ENCODE peak calls at places on chromosomes 3 and 15, in six cellular contexts. P, G, Q, Y, U and V are unnamed samples.

GRCh38 chr3:95738045-95738444 is 1076.3 kb upstream of the EPHA6 start:
- DNase-seq in P (no peak), U (no peak), G (no peak), Y (no peak), Q (no peak), V (no peak)

GRCh38 chr3:192188218-192188835 is 539.0 kb downstream of the FGF12 start:
- DNase-seq in G (peak), U (peak), P (peak), Q (peak), Y (no peak), V (peak)

GRCh38 chr3:71725279-71725991 is at the start of gene EIF4E3:
- DNase-seq in P (no peak), Q (peak), Y (no peak), U (peak), G (no peak), V (no peak)

GRCh38 chr3:78434801-78435200 is 1333.0 kb downstream of the ROBO1 start:
- DNase-seq in G (no peak), Q (no peak), P (no peak), Y (no peak), U (no peak), V (no peak)

GRCh38 chr3:50441818-50442217 is 61.6 kb downstream of the CACNA2D2 start:
- DNase-seq in P (no peak), U (no peak), G (no peak), Q (no peak), Y (no peak), V (no peak)

GRCh38 chr3:23810342-23811116 is 4.8 kb downstream of the UBE2E1 start:
- DNase-seq in Q (peak), P (no peak), G (peak), U (peak), Y (no peak), V (no peak)

GRCh38 chr3:176799675-176800074 is 397.6 kb downstream of the TBL1XR1 start:
- DNase-seq in P (no peak), Q (no peak), U (no peak), G (no peak), Y (no peak), V (no peak)

GRCh38 chr3:111610612-111611054 is 15.5 kb upstream of the ZBED2 start:
- DNase-seq in Q (no peak), U (no peak), G (no peak), Y (no peak), P (peak), V (no peak)

GRCh38 chr3:17730318-17730967 is 12.0 kb downstream of the TBC1D5 start:
- DNase-seq in Q (peak), Y (no peak), P (peak), G (peak), U (no peak), V (no peak)

GRCh38 chr15:68183886-68184285 is 21.2 kb downstream of the CALML4 start:
- DNase-seq in Q (no peak), U (no peak), G (no peak), P (no peak), Y (no peak), V (no peak)

GRCh38 chr3:114179575-114179974 is 723 bp upstream of the DRD3 start:
- DNase-seq in Q (no peak), Y (no peak), U (no peak), G (peak), P (peak), V (peak)
- TF ChIP-seq SIN3A in Q (no peak), Y (no peak), U (no peak), G (no peak), P (no peak), V (no peak)

GRCh38 chr3:40129981-40130380 is 179.5 kb upstream of the EIF1B start:
- DNase-seq in Y (no peak), Q (no peak), U (no peak), P (no peak), G (no peak), V (no peak)
- TF ChIP-seq CTCF in Y (no peak), Q (no peak), U (no peak), P (no peak), G (no peak), V (no peak)

GRCh38 chr3:128767351-128767750 is 41.4 kb downstream of the RAB7A start:
- DNase-seq in U (no peak), G (no peak), P (no peak), Y (no peak), Q (no peak), V (no peak)

GRCh38 chr3:128764863-128765262 is 38.9 kb downstream of the RAB7A start:
- DNase-seq in U (no peak), P (no peak), G (no peak), Q (no peak), Y (no peak), V (no peak)

GRCh38 chr3:128761392-128761791 is 35.4 kb downstream of the RAB7A start:
- DNase-seq in U (no peak), Y (no peak), P (no peak), Q (no peak), G (no peak), V (no peak)

GRCh38 chr3:128760881-128761280 is 34.9 kb downstream of the RAB7A start:
- DNase-seq in P (no peak), Q (no peak), Y (no peak), G (no peak), U (no peak), V (no peak)

GRCh38 chr3:128763967-128764366 is 38.0 kb downstream of the RAB7A start:
- DNase-seq in U (no peak), P (no peak), G (no peak), Y (no peak), Q (peak), V (no peak)
- TF ChIP-seq SIN3A in U (no peak), P (no peak), G (no peak), Y (no peak), Q (no peak), V (no peak)

DNA sequence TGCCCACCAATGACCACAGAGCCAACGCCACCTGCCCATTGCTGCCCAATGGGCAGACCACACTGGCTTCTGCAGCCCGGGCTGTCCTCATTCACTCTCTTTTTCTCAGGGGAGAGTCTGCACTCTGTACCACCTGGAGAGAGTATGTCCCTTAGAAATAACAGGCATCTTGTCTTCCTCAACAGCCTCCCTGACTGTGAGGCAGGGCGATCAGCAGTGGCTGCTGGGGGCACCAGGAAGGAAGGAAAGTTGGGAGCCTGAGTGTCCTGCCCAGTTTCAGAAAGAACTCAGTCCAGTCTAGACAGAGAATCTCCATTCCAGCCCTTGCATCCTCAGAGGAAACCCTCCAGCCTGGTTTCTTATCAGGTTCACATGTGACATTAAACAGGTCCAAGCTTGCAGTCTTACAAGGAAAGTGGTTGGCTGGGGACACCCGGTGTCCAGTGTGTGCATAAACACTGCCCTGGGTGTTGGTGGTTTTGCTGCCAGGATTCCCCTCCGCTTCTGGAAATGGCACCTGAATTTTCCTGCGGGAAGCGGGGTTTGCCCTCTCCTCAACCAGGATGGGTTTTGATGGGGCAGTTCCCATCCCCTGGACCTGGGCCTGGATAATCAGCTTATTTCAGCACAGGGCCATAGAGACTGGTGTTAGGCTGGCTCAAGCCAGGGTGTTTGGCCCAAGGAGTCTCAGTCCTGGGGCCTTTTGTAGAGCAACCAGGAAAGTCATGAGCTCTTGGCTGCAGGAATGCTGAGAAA is 37.1 kb downstream of the SSUH2 start:
- DNase-seq in P (peak), U (peak), G (peak), Y (no peak), Q (peak), V (no peak)
- TF ChIP-seq CTCF in P (peak), U (peak), G (peak), Y (peak), Q (no peak), V (peak)

DNA sequence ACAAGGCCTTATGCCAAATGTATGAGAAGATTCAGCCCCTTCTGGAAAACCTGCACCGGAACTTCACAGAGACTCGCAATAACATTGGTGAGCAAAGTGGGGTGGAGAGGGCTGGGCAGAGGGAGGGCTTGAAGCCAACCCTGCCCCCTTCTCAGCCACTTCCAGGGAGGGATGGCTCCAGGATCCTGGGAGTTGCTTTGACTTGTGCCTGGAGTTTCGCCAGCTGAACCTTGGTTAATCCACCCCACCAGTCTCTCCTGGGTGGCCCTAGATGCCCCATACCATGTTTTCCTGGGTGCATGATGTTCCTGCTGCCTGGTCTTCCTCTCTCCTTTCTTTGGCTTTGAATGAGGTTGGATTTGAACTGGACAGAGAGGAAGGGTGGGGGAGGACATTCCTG is 10.8 kb downstream of the TBC1D21 start:
- DNase-seq in Q (no peak), G (no peak), Y (no peak), U (no peak), P (no peak), V (no peak)
- TF ChIP-seq SIN3A in Q (no peak), G (no peak), Y (no peak), U (no peak), P (no peak), V (no peak)

GRCh38 chr3:186127463-186127862 is 18.6 kb upstream of the ETV5 start:
- DNase-seq in Q (no peak), Y (no peak), G (no peak), P (no peak), U (no peak), V (no peak)
- TF ChIP-seq CTCF in Q (no peak), Y (no peak), G (no peak), P (no peak), U (no peak), V (no peak)

GRCh38 chr15:61524091-61524490 is 295.0 kb upstream of the RORA start:
- DNase-seq in U (no peak), Y (no peak), G (no peak), Q (no peak), P (no peak), V (no peak)
- TF ChIP-seq SIN3A in U (no peak), Y (no peak), G (no peak), Q (no peak), P (no peak), V (no peak)

GRCh38 chr3:33278106-33278672 is 947 bp downstream of the FBXL2 start:
- DNase-seq in G (no peak), Q (peak), P (no peak), U (no peak), Y (no peak), V (no peak)

GRCh38 chr3:33273628-33274027 is 3.6 kb upstream of the FBXL2 start:
- DNase-seq in Y (no peak), P (no peak), U (no peak), G (no peak), Q (no peak), V (no peak)

DNA sequence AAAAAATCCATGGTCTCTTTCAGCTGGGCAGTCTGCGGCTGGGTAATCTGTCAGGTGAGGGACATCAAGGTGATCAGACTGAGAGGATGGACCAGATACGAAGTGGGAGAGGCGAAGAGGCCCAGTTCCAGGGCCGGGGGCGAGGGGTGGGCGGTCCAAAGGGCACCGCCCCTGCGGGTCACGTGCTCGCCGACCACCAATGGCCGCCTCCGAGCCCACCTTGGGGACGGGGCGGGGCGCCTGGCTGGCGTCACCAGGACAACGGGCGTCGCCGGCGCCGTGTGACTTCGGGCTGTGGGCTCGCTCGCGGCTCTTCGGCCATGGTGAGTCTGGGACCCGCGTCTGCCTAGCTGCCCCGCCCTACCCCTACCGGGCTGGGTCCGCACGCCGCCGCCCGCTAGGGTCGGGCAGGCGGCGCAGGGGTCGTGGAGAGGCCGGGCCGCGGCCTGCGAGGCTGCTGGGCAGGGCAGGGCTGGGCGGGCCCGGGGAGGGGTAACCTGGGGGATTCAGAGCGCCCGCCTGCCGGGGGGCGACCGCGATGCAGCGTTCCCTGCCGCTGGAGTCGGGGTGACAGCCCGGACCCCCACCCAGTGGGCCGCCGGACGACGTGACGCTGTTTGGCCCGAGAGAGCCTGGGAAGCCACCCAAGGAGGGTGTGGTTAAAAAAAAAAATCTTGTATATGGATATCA is at the start of gene FBXL2:
- DNase-seq in G (peak), Q (peak), Y (no peak), P (peak), U (peak), V (no peak)
- TF ChIP-seq CTCF in G (no peak), Q (peak), Y (no peak), P (no peak), U (no peak), V (no peak)

DNA sequence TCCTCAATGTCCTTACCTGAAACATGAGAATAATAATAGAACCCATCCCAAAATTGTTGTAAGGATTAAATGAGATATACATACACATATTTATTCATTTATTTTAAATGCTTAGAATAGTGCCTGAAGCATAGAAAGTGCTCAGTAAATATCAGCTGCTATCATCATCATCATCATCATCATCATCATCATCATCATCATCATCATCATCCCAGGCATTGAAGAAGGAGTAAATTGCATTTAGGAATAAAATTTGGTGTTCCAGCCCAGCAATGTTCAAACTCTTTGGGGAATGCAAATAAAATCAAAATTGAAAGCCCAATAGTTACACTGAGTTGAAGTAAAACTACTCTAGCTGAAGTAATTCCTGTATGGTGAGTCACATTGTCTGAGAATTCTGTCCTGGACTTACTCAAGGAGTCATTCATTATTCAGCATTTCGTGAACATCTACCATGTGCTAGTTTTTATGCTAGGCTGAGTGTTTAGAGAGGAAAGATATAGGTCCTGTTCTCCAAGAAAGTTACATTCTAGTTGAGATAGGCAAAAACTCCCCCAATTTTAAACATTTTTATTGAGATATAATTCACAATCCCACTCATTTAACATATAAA is 107.4 kb downstream of the FRMD5 start:
- DNase-seq in Y (no peak), P (peak), Q (no peak), G (no peak), U (no peak), V (peak)
- TF ChIP-seq SIN3A in Y (no peak), P (no peak), Q (no peak), G (no peak), U (no peak), V (no peak)